ENCODE peak calls at places on chromosomes 13 and 19, in six cellular contexts. C is H1, P is neuronal stem cell, V is IMR-90, E is mesenchymal stem cell, X is trophoblast cell. S is an unnamed sample.

GRCh38 chr13:74869846-74870245 is 612.1 kb downstream of the TBC1D4 start:
- DNase-seq in V (no peak), P (no peak), X (no peak), E (peak; percentile 9), C (no peak), S (no peak)

GRCh38 chr13:42002066-42002465 is 41.2 kb upstream of the VWA8 start:
- DNase-seq in X (no peak), C (no peak), E (no peak), V (no peak), P (no peak), S (no peak)

GRCh38 chr19:12777217-12778019 is 2.1 kb upstream of the HOOK2 start:
- DNase-seq in V (peak; percentile 68), X (peak; percentile 87), C (no peak), P (no peak), E (peak; percentile 86), S (peak; percentile 85)

GRCh38 chr19:6811906-6812305 is 39.4 kb downstream of the VAV1 start:
- DNase-seq in P (no peak), V (peak; percentile 39), C (no peak), X (peak; percentile 69), E (no peak), S (peak; percentile 66)

GRCh38 chr19:848457-848921 is 3.6 kb upstream of the ELANE start:
- DNase-seq in C (no peak), V (no peak), E (no peak), P (no peak), X (no peak), S (no peak)

GRCh38 chr19:30795727-30796126 is 423.5 kb downstream of the ZNF536 start:
- DNase-seq in E (no peak), V (no peak), C (no peak), X (no peak), P (no peak), S (no peak)

GRCh38 chr19:9793051-9793591 is 24.6 kb upstream of the ZNF846 start:
- DNase-seq in C (no peak), X (peak; percentile 64), P (no peak), V (peak; percentile 32), E (peak; percentile 72), S (peak; percentile 72)

GRCh38 chr13:52405767-52406494 is at the start of gene THSD1:
- DNase-seq in X (peak; percentile 20), P (peak; percentile 17), E (no peak), V (peak; percentile 41), C (no peak), S (peak; percentile 27)

GRCh38 chr19:30341646-30342201 is 30.5 kb upstream of the ZNF536 start:
- DNase-seq in X (peak; percentile 3), P (no peak), E (no peak), V (no peak), C (no peak), S (no peak)

GRCh38 chr13:75442736-75443234 is 39.2 kb downstream of the TBC1D4 start:
- DNase-seq in X (no peak), E (peak; percentile 27), C (no peak), V (peak; percentile 13), P (no peak), S (no peak)

GRCh38 chr13:63209330-63210017 is 1793.8 kb upstream of the PCDH20 start:
- DNase-seq in V (peak; percentile 65), E (peak; percentile 43), X (peak; percentile 33), P (no peak), C (no peak), S (no peak)

GRCh38 chr13:23673354-23673753 is 103.1 kb downstream of the TNFRSF19 start:
- DNase-seq in C (no peak), E (peak; percentile 82), P (no peak), X (peak; percentile 21), V (peak; percentile 99), S (no peak)

GRCh38 chr13:38166121-38166520 is 183.5 kb upstream of the UFM1 start:
- DNase-seq in V (no peak), X (no peak), P (no peak), E (peak; percentile 50), C (no peak), S (no peak)

GRCh38 chr19:18531485-18531884 is 9.6 kb upstream of the ELL start:
- DNase-seq in C (no peak), E (no peak), V (no peak), X (no peak), P (no peak), S (no peak)

GRCh38 chr19:30669329-30670010 is 297.3 kb downstream of the ZNF536 start:
- DNase-seq in V (peak; percentile 12), P (peak; percentile 73), C (no peak), E (peak; percentile 30), X (peak; percentile 59), S (peak; percentile 71)

GRCh38 chr13:22915442-22916082 is 265.2 kb upstream of the SGCG start:
- DNase-seq in V (peak; percentile 17), X (peak; percentile 57), P (peak; percentile 52), E (peak; percentile 4), C (peak; percentile 66), S (peak; percentile 93)

GRCh38 chr13:24071423-24072075 is 89.0 kb upstream of the SPATA13 start:
- DNase-seq in X (peak; percentile 76), V (peak; percentile 48), C (no peak), E (peak; percentile 54), P (no peak), S (no peak)

GRCh38 chr19:54172764-54173699 is at the start of gene TMC4:
- DNase-seq in C (no peak), P (no peak), V (no peak), E (peak; percentile 48), X (peak; percentile 97), S (peak; percentile 92)

GRCh38 chr13:91904597-91904996 is 506.2 kb downstream of the GPC5 start:
- DNase-seq in V (no peak), X (no peak), P (no peak), C (no peak), E (peak; percentile 41), S (no peak)

GRCh38 chr13:44236370-44236769 is 137.3 kb upstream of the SERP2 start:
- DNase-seq in C (no peak), X (no peak), P (no peak), E (peak; percentile 49), V (peak; percentile 58), S (no peak)

GRCh38 chr19:47487551-47488515 is 3.8 kb upstream of the KPTN start:
- DNase-seq in P (no peak), V (no peak), X (no peak), C (no peak), E (no peak), S (no peak)

GRCh38 chr13:111486801-111487200 is 166.4 kb downstream of the TEX29 start:
- DNase-seq in E (no peak), X (no peak), P (no peak), C (no peak), V (no peak), S (no peak)

GRCh38 chr13:50576156-50576555 is 267.3 kb downstream of the DLEU7 start:
- DNase-seq in X (no peak), C (no peak), E (no peak), P (no peak), V (no peak), S (no peak)

GRCh38 chr19:51394045-51394836 is 3.9 kb upstream of the C19orf84 start:
- DNase-seq in V (peak; percentile 99), C (peak; percentile 98), X (peak; percentile 97), P (peak; percentile 98), E (peak; percentile 99), S (peak; percentile 100)
- H2BK5ac ChIP-seq in V (peak overlapping the region; percentile 83), C (peak overlapping the region; percentile 93), X (no peak overlapping the region), P (peak overlapping the region; percentile 97), E (no peak overlapping the region), S (peak overlapping the region; percentile 80)

DNA sequence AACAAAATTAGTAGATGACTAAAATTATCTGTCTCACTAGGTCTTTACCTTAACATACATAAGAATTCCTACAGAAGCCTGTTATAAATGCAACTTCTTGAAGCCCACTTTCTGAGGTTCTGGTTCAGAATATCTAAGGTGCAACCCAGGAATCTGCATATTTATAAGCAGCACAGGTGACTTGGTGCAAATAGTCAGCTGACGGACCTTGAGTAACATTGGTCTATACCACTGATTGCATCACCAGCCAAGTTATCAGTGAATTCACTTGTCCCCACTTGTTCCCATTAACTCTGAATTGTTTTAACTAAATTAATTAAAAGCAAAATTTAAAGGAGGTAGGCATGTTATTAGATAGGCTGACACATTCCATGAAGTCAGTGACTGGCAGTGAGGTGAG is 109.9 kb downstream of the FRY start:
- DNase-seq in C (no peak), V (no peak), X (no peak), P (no peak), E (no peak), S (no peak)
- H3K27ac ChIP-seq in C (no peak overlapping the region), V (no peak overlapping the region), X (no peak overlapping the region), P (no peak overlapping the region), E (no peak overlapping the region), S (no peak overlapping the region)

DNA sequence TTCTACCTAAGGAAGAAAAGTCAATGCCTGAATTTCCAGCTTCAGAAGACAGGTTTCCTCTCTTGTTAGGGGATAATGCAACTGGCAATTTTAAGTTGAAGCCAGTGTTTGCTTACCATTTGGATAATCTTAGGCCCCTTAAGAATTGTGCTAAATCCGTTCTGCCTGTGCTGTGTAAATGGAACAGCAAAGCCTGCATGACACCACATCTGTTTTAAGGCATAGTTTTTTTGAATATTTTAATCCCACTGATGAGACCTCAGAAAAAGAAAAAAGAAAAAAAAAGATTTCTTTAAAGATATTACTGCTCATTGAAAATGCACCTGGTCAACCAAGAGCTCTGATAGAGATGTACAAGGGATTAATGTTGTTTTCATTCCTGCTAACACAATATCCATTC is 419.2 kb downstream of the SLITRK6 start:
- DNase-seq in C (no peak), V (no peak), P (no peak), E (no peak), X (no peak), S (no peak)
- H3K4me3 ChIP-seq in C (no peak overlapping the region), V (no peak overlapping the region), P (no peak overlapping the region), E (peak overlapping the region; percentile 54), X (no peak overlapping the region), S (no peak overlapping the region)

GRCh38 chr19:40778045-40778864 is at the start of gene RAB4B:
- DNase-seq in V (peak; percentile 99), P (peak; percentile 100), X (peak; percentile 100), C (peak; percentile 100), E (peak; percentile 100), S (peak; percentile 100)
- H2BK5ac ChIP-seq in V (peak within 1 kb of the TSS; percentile 88), P (peak within 1 kb of the TSS; percentile 30), X (peak within 1 kb of the TSS; percentile 88), C (peak within 1 kb of the TSS; percentile 97), E (peak within 1 kb of the TSS; percentile 97), S (peak within 1 kb of the TSS; percentile 89)

DNA sequence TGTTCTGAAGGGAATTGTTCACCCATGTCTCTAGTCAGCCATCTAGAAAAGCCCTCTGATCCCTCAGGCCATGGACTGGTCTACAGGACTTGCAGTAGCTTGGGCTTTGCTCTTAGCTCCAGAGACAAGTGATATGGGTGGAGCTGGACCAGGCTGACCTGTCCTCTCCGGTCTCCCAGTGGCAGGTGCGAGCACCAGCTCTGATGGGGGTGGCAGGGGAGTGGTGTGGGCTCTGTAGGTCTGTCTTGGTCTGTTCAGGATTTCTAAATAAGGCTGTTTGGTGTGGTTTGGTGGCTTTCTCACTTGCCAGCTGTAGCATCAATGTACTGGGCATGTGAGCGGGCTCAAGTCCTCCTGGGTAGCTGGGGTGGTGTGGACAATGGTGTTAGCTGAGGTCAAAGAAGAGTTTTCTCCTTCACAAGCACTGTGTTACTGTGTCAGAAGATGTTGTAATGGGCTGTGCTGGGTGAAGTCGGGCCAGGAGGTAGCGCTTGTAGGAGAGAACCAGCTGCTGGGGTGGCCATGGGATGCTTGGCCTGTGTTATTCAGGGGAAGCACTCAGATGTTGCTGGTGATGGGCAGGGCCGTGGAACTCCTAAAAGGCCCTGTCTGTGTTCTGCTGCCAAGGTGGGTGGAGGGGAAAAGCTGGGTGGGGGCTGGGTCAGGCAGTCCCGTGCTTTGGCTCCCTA is 16.9 kb downstream of the GPC6 start:
- DNase-seq in X (no peak), V (no peak), P (no peak), E (no peak), C (no peak), S (no peak)
- H3K27ac ChIP-seq in X (no peak overlapping the region), V (no peak overlapping the region), P (no peak overlapping the region), E (peak overlapping the region; percentile 93), C (no peak overlapping the region), S (no peak overlapping the region)